ENCODE peak calls at places on chromosomes 3 and 15, in five cellular contexts. Z, I, J, W and L are unnamed samples.

GRCh38 chr15:71780349-71780976 is 29.9 kb upstream of the NR2E3 start:
- DNase-seq in Z (peak; percentile 52), I (no peak), J (peak; percentile 52), W (peak; percentile 59), L (peak; percentile 43)

GRCh38 chr3:14441240-14441919 is 39.0 kb downstream of the SLC6A6 start:
- DNase-seq in Z (no peak), I (no peak), J (peak; percentile 59), W (peak; percentile 63), L (peak; percentile 14)

GRCh38 chr3:102200560-102200959 is 234.3 kb upstream of the ZPLD1 start:
- DNase-seq in Z (no peak), I (no peak), J (no peak), W (no peak), L (no peak)

GRCh38 chr3:105232536-105232935 is 134.2 kb upstream of the ALCAM start:
- DNase-seq in Z (no peak), I (no peak), J (no peak), W (peak; percentile 4), L (no peak)

GRCh38 chr3:186594591-186595113 is 18.2 kb upstream of the AHSG start:
- DNase-seq in Z (no peak), I (no peak), J (no peak), W (no peak), L (no peak)

GRCh38 chr3:38143511-38143910 is 5.0 kb downstream of the MYD88 start:
- DNase-seq in Z (no peak), I (no peak), J (no peak), W (no peak), L (no peak)

GRCh38 chr3:104868291-104868690 is 498.4 kb upstream of the ALCAM start:
- DNase-seq in Z (no peak), I (no peak), J (no peak), W (no peak), L (no peak)

GRCh38 chr3:180383332-180384020 is 218.5 kb upstream of the TTC14 start:
- DNase-seq in Z (no peak), I (no peak), J (no peak), W (no peak), L (no peak)

GRCh38 chr3:118968111-118968510 is 66.5 kb downstream of the IGSF11 start:
- DNase-seq in Z (no peak), I (no peak), J (no peak), W (no peak), L (no peak)

GRCh38 chr15:67945951-67946700 is 106.3 kb upstream of the RNU6-1 start:
- DNase-seq in Z (no peak), I (no peak), J (peak; percentile 77), W (peak; percentile 89), L (peak; percentile 58)

GRCh38 chr3:194928183-194928736 is 242.6 kb downstream of the FAM43A start:
- DNase-seq in Z (no peak), I (no peak), J (no peak), W (no peak), L (no peak)

GRCh38 chr3:194488007-194488742 is 1.4 kb upstream of the ATP13A3 start:
- DNase-seq in Z (no peak), I (no peak), J (peak; percentile 83), W (no peak), L (no peak)